ENCODE peak calls at places on chromosomes 3 and 15, in seven cellular contexts. X is activated naive CD8-positive, alpha-beta T cell treated with anti-CD3 and anti-CD28 coated beads, Interleukin-2, amount 50 U/mL, for 24 hours; G is RPMI7951; C is neural crest cell; H is activated T-cell treated with anti-CD3 and anti-CD28 coated beads for 1 hour; B is upper lobe of left lung; Z is endothelial cell. S is an unnamed sample.

GRCh38 chr3:153911111-153911510 is 210.1 kb upstream of the ARHGEF26 start:
- DNase-seq in X (no peak), G (no peak), C (no peak), H (no peak), B (no peak), Z (no peak), S (no peak)

GRCh38 chr15:62211348-62211747 is 46.3 kb upstream of the C2CD4B start:
- DNase-seq in X (no peak), G (no peak), C (no peak), H (no peak), B (no peak), Z (no peak), S (no peak)

GRCh38 chr15:44311136-44311535 is 22.6 kb downstream of the GOLM2 start:
- DNase-seq in X (no peak), G (no peak), C (no peak), H (no peak), B (no peak), Z (no peak), S (no peak)

GRCh38 chr15:81327526-81327925 is 3.6 kb upstream of the STARD5 start:
- DNase-seq in X (no peak), G (peak), C (no peak), H (no peak), B (no peak), Z (no peak), S (no peak)

GRCh38 chr3:30644615-30645014 is 38.2 kb downstream of the TGFBR2 start:
- DNase-seq in X (no peak), G (peak), C (no peak), H (no peak), B (peak), Z (no peak), S (peak)

GRCh38 chr15:98628216-98628615 is 20.1 kb upstream of the IGF1R start:
- DNase-seq in X (no peak), G (no peak), C (no peak), H (no peak), B (no peak), Z (no peak), S (no peak)

GRCh38 chr3:127421943-127422662 is 134.3 kb upstream of the PRR20G start:
- DNase-seq in X (no peak), G (no peak), C (no peak), H (no peak), B (no peak), Z (no peak), S (no peak)

GRCh38 chr15:66860844-66861243 is 158.8 kb downstream of the SMAD6 start:
- DNase-seq in X (no peak), G (no peak), C (no peak), H (no peak), B (no peak), Z (no peak), S (no peak)